ENCODE peak calls at places on chromosomes 3 and 15, in eight cellular contexts. N is left lung, Y is dorsolateral prefrontal cortex, T is Caco-2, V is GM12865, S is adrenal gland, J is cardiac fibroblast, A is lower leg skin. W is an unnamed sample.
A peak's percentile ranks its signal among the peaks of the same experiment; 100 is the strongest.

GRCh38 chr15:31215490-31216209 is 111.0 kb upstream of the KLF13 start:
- DNase-seq in N (peak; percentile 98), Y (peak; percentile 76), T (peak; percentile 72), V (peak; percentile 93), S (peak; percentile 72), J (peak; percentile 78), A (peak; percentile 76), W (peak; percentile 93)

GRCh38 chr15:69325456-69325971 is 26.8 kb downstream of the PAQR5 start:
- DNase-seq in N (no peak), Y (no peak), T (no peak), V (no peak), S (no peak), J (no peak), A (no peak), W (no peak)

GRCh38 chr3:178076718-178077117 is 459.5 kb upstream of the KCNMB2 start:
- DNase-seq in N (no peak), Y (no peak), T (no peak), V (no peak), S (no peak), J (no peak), A (no peak), W (no peak)

GRCh38 chr15:74345051-74345450 is 22.4 kb downstream of the CYP11A1 start:
- DNase-seq in N (no peak), Y (no peak), T (no peak), V (no peak), S (no peak), J (peak; percentile 16), A (no peak), W (no peak)

GRCh38 chr3:146223401-146224373 is 27.2 kb downstream of the PLSCR4 start:
- DNase-seq in N (no peak), Y (no peak), T (no peak), V (no peak), S (no peak), J (no peak), A (no peak), W (no peak)

GRCh38 chr15:22992026-22992331 is 11.8 kb upstream of the CYFIP1 start:
- DNase-seq in N (no peak), Y (no peak), T (no peak), V (no peak), S (no peak), J (no peak), A (no peak), W (no peak)

GRCh38 chr3:126522363-126522788 is 1.6 kb upstream of the CHST13 start:
- DNase-seq in N (peak; percentile 71), Y (peak; percentile 77), T (peak; percentile 59), V (peak; percentile 16), S (peak; percentile 54), J (peak; percentile 55), A (peak; percentile 27), W (peak; percentile 90)

GRCh38 chr15:98530570-98530969 is 117.8 kb upstream of the IGF1R start:
- DNase-seq in N (no peak), Y (no peak), T (no peak), V (peak; percentile 55), S (no peak), J (no peak), A (no peak), W (no peak)

GRCh38 chr3:126514161-126514560 is 3.4 kb downstream of the UROC1 start:
- DNase-seq in N (peak; percentile 47), Y (no peak), T (no peak), V (no peak), S (no peak), J (no peak), A (no peak), W (no peak)

GRCh38 chr3:48966876-48967361 is 23.1 kb upstream of the P4HTM start:
- DNase-seq in N (no peak), Y (no peak), T (no peak), V (no peak), S (peak; percentile 87), J (no peak), A (no peak), W (peak; percentile 30)

GRCh38 chr15:91524534-91524933 is 329.0 kb upstream of the SLCO3A1 start:
- DNase-seq in N (no peak), Y (no peak), T (no peak), V (no peak), S (no peak), J (no peak), A (no peak), W (no peak)

GRCh38 chr3:172266103-172266502 is 182.2 kb downstream of the GHSR start:
- DNase-seq in N (no peak), Y (no peak), T (no peak), V (no peak), S (no peak), J (no peak), A (no peak), W (no peak)

GRCh38 chr3:65858749-65859148 is 180.0 kb downstream of the MAGI1 start:
- DNase-seq in N (no peak), Y (no peak), T (no peak), V (no peak), S (no peak), J (no peak), A (no peak), W (no peak)

GRCh38 chr3:181210275-181210674 is 220.7 kb upstream of the DNAJC19 start:
- DNase-seq in N (no peak), Y (no peak), T (no peak), V (peak; percentile 17), S (no peak), J (peak; percentile 25), A (no peak), W (no peak)
- TF ChIP-seq CTCF in N (peak; percentile 22), Y (peak; percentile 88), T (peak; percentile 38), V (peak; percentile 15), S (no peak), J (no peak), A (no peak), W (peak; percentile 79)

GRCh38 chr3:58585994-58586393 is 8.8 kb upstream of the FAM107A start:
- DNase-seq in N (no peak), Y (peak; percentile 24), T (no peak), V (peak; percentile 25), S (no peak), J (no peak), A (no peak), W (no peak)

GRCh38 chr3:58586776-58587192 is 9.6 kb upstream of the FAM107A start:
- DNase-seq in N (no peak), Y (no peak), T (no peak), V (no peak), S (no peak), J (no peak), A (no peak), W (peak; percentile 88)

GRCh38 chr3:58588030-58588614 is 10.9 kb upstream of the FAM107A start:
- DNase-seq in N (no peak), Y (no peak), T (peak; percentile 46), V (peak; percentile 5), S (no peak), J (peak; percentile 51), A (no peak), W (peak; percentile 92)

GRCh38 chr3:58584690-58585004 is 7.5 kb upstream of the FAM107A start:
- DNase-seq in N (no peak), Y (no peak), T (no peak), V (no peak), S (no peak), J (no peak), A (no peak), W (no peak)

DNA sequence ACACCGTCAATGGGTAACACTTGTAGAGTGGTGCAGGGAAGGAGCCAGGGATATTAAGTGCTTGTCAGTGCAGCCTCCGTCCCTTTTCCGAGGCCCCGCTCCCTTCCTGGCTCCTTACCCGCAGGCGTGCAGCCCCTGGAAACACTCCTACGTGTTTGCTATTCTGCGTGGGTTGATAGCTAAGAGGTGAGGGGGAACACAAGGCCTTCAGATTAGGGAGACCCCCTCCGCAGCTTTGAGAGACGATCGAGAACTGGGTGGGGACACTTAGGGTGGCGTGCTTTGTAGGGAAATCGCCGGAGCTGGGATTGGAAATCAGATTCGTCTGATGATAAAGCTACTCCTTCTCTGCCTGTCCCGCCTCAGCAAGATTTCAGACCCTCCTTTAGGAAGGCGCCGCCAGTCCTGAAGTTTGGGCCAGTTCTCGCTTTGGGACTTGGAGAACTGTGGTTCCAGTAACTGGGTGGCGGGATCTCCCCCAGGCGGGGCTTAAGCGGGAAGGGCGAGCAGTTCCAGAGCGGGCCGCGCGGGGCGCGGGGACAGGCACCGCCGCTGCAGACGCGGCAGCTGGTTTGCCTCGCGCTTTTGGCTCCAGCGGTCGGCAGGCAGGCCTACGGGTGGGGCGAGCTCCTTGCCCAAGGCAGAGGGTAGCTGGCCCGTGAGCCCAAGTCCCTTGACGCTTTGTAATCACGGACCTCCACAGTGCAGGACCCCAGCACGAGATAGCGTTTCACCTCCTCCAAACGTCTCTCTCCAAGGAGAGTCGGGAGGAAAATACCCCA is 8.0 kb upstream of the FAM107A start:
- DNase-seq in N (peak; percentile 94), Y (peak; percentile 70), T (peak; percentile 75), V (peak; percentile 61), S (peak; percentile 82), J (peak; percentile 77), A (peak; percentile 77), W (peak; percentile 95)
- H3K4me3 ChIP-seq in N (peak overlapping the region; percentile 54), Y (peak overlapping the region; percentile 77), T (peak overlapping the region; percentile 43), V (peak overlapping the region; percentile 47), S (no peak overlapping the region), J (peak overlapping the region; percentile 67), A (peak overlapping the region; percentile 36), W (peak overlapping the region; percentile 69)

DNA sequence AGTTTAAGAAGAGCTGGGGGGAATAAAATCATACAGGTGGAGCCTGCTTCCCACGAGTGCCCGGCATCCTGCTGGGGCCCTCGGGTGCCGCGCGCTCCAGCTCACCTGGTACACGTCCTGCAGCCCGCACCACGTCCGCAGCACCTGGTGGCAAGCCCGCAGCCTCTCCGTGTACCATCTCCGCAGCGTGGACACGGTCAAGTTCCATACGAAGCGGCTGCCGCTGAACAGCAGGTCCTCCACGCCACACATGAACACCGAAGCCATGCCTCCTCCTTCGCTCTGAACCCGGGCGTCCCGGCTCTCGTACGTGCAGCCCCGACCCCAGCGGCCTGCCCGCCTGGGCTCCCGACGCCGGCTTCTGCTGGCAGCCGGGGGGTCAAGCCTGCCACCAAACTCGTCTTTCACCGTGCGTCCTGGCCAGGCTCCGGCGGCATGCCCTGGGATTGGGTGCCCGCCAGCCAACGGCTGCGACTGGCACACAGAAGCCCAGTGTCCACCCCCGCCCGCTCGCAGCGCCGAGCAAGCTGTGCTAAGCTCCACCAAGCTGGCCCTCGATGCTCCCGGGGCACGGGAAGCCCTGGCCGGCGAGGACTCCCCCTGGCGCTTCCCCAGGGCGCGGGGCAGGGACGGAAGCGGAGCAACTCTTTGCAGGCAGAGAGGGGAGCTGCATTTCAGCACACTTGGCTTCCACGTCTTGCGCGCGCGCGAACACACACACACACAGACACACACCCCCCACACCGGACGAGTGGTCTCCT is at the start of gene FRMD4B:
- DNase-seq in N (peak; percentile 96), Y (peak; percentile 36), T (peak; percentile 59), V (peak; percentile 47), S (peak; percentile 54), J (peak; percentile 25), A (peak; percentile 44), W (peak; percentile 81)
- TF ChIP-seq CTCF in N (no peak), Y (peak; percentile 30), T (no peak), V (peak; percentile 35), S (peak; percentile 7), J (peak; percentile 27), A (no peak), W (peak; percentile 59)

DNA sequence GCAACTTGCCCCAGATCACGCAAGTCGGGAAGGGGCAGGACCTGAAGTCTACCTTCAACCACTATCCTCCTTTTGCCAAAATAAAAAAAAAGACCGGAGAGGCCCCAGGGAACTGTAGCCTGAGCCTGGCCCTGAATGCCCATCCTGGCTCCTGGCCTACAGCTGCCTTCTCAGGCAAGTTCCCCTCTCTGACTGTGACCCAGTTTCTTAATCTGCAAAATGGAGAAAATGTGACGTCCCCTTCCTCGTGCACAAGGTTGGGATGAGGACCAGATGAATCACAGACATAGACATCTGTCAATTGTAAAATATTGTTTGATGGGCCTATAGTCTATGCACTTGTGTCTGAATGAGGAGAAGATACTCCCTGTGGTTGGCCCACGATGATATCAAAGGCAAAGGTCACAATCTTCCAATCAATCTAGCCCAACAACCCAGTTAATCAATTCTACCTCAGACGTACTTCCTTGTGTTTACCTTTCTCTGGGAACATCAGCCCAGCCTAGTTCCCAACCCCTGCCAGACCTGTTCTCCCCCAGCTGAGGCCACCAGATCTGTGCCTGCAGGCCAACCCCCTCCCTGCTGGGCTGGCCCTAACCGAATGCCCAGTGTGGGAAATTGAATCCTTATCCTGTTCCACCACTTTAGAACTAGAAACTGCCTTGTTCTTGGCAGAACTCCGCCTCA is 101.9 kb upstream of the LIPC start:
- DNase-seq in N (no peak), Y (no peak), T (peak; percentile 48), V (no peak), S (peak; percentile 38), J (no peak), A (no peak), W (peak; percentile 69)
- H3K4me3 ChIP-seq in N (no peak overlapping the region), Y (no peak overlapping the region), T (no peak overlapping the region), V (no peak overlapping the region), S (no peak overlapping the region), J (no peak overlapping the region), A (no peak overlapping the region), W (no peak overlapping the region)